ENCODE peak calls at places on chromosomes 12 and 14, in five cellular contexts. S is trophoblast cell, A is neuronal stem cell, F is mesenchymal stem cell, H is H1. C is an unnamed sample.

GRCh38 chr14:102822311-102822863 is 45.1 kb downstream of the TRAF3 start:
- DNase-seq in A (no peak), F (no peak), S (no peak), H (no peak), C (no peak)

GRCh38 chr12:118984206-118984943 is 3.0 kb downstream of the SRRM4 start:
- DNase-seq in F (no peak), S (no peak), H (no peak), A (no peak), C (peak)

GRCh38 chr12:89901319-89901718 is 192.7 kb upstream of the ATP2B1 start:
- DNase-seq in F (no peak), H (no peak), S (no peak), A (no peak), C (no peak)

GRCh38 chr12:11658796-11659195 is 9.3 kb downstream of the ETV6 start:
- DNase-seq in F (peak), S (no peak), A (no peak), H (no peak), C (no peak)

GRCh38 chr12:114678718-114679117 is 5.3 kb downstream of the TBX3 start:
- DNase-seq in S (no peak), H (no peak), A (no peak), F (no peak), C (no peak)

GRCh38 chr14:91413547-91414474 is 3.8 kb downstream of the CCDC88C start:
- DNase-seq in H (peak), F (no peak), S (peak), A (no peak), C (peak)

GRCh38 chr14:59529189-59529588 is 44.9 kb downstream of the JKAMP start:
- DNase-seq in S (no peak), A (no peak), F (no peak), H (no peak), C (no peak)

GRCh38 chr14:73526036-73526984 is 10.6 kb upstream of the ACOT1 start:
- DNase-seq in F (no peak), S (peak), H (no peak), A (no peak), C (no peak)

GRCh38 chr12:116320839-116321238 is 43.3 kb upstream of the MED13L start:
- DNase-seq in S (peak), H (no peak), F (no peak), A (no peak), C (no peak)

GRCh38 chr14:29896354-29896768 is 31.3 kb downstream of the PRKD1 start:
- DNase-seq in A (no peak), F (no peak), S (no peak), H (no peak), C (no peak)

GRCh38 chr12:123384318-123384993 is 524 bp downstream of the KMT5A start:
- DNase-seq in F (peak), S (peak), H (no peak), A (no peak), C (no peak)

GRCh38 chr14:97713023-97713422 is 915.8 kb downstream of the VRK1 start:
- DNase-seq in S (peak), H (no peak), A (no peak), F (no peak), C (no peak)

GRCh38 chr14:104599446-104599845 is 5.1 kb downstream of the TMEM179 start:
- DNase-seq in H (no peak), A (no peak), F (no peak), S (no peak), C (no peak)

GRCh38 chr12:78651755-78652154 is 212.8 kb upstream of the SYT1 start:
- DNase-seq in H (peak), A (no peak), S (no peak), F (no peak), C (peak)

GRCh38 chr12:52794479-52795331 is 1.2 kb downstream of the KRT3 start:
- DNase-seq in H (no peak), F (peak), A (no peak), S (peak), C (no peak)

GRCh38 chr14:65748796-65749195 is 336.3 kb downstream of the FUT8 start:
- DNase-seq in F (no peak), A (no peak), S (no peak), H (no peak), C (no peak)

GRCh38 chr14:105855893-105856675 is 329.7 kb downstream of the TMEM121 start:
- DNase-seq in H (no peak), S (no peak), F (no peak), A (no peak), C (peak)

GRCh38 chr12:23462546-23462945 is 486.9 kb downstream of the SOX5 start:
- DNase-seq in S (no peak), A (no peak), H (no peak), F (no peak), C (no peak)

DNA sequence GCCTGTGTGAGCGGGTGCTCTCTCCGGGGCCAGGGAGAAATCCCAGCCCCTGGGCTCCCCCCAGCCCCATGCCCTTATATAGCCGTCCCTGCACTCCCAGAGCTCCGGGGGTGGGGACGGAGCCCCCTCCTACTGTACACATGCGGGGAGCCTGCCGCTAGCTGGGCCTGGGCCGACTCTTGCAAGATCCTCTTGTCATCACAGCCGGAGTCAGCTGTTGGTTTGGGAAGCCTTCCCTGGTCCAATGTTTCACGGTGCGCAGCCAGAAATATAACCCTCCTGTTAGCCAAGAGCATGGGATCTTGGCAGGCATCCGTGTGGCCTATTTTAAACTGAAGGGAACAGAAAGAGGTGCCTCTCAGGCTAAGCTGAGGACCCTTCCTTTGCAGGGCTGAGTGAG is 175.2 kb downstream of the TSPAN9 start:
- DNase-seq in A (no peak), F (no peak), S (no peak), H (no peak), C (no peak)
- H2BK12ac ChIP-seq in A (no peak), F (no peak), S (no peak), H (no peak), C (no peak)

GRCh38 chr14:51395361-51395849 is 155.4 kb downstream of the TMX1 start:
- DNase-seq in F (peak), A (no peak), H (no peak), S (peak), C (peak)
- H3K4ac ChIP-seq in F (peak), A (no peak), H (no peak), S (peak), C (no peak)

GRCh38 chr12:105595440-105595839 is 264.9 kb downstream of the C12orf75 start:
- DNase-seq in S (no peak), F (no peak), H (no peak), A (no peak), C (no peak)

GRCh38 chr12:105596731-105597130 is 266.2 kb downstream of the C12orf75 start:
- DNase-seq in F (no peak), A (no peak), H (no peak), S (peak), C (no peak)

GRCh38 chr12:105601158-105601557 is 270.7 kb downstream of the C12orf75 start:
- DNase-seq in F (peak), S (peak), A (no peak), H (no peak), C (no peak)

DNA sequence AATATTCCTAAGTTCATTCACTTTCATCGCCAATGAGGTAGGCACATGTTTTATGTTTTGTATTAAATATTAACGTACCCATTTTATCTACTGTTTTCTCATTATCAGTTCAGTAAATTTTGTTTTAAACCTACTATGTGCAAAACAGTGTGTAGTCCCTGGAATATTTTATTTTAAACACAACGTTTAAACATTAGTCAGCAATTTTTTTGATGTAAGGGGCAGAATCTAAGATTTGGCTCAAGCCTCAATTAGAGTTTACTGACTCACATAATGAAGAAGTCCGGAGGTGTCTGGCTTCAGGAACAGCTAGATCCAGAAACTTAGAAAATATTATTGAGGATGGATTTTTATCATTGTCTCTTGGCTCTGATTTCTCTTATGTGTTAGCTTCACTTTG is 267.5 kb downstream of the C12orf75 start:
- DNase-seq in F (no peak), H (no peak), S (no peak), A (no peak), C (no peak)
- H2BK12ac ChIP-seq in F (no peak), H (no peak), S (no peak), A (no peak), C (no peak)

GRCh38 chr12:132384916-132385315 is 55.5 kb upstream of the GALNT9 start:
- DNase-seq in H (no peak), S (no peak), F (no peak), A (no peak), C (no peak)

GRCh38 chr12:132388379-132389015 is 59.1 kb upstream of the GALNT9 start:
- DNase-seq in F (no peak), A (no peak), S (no peak), H (no peak), C (no peak)

GRCh38 chr12:132386926-132387497 is 57.6 kb upstream of the GALNT9 start:
- DNase-seq in H (no peak), S (no peak), A (no peak), F (no peak), C (no peak)

GRCh38 chr12:132385923-132386751 is 56.7 kb upstream of the GALNT9 start:
- DNase-seq in S (no peak), F (no peak), H (no peak), A (no peak), C (no peak)

DNA sequence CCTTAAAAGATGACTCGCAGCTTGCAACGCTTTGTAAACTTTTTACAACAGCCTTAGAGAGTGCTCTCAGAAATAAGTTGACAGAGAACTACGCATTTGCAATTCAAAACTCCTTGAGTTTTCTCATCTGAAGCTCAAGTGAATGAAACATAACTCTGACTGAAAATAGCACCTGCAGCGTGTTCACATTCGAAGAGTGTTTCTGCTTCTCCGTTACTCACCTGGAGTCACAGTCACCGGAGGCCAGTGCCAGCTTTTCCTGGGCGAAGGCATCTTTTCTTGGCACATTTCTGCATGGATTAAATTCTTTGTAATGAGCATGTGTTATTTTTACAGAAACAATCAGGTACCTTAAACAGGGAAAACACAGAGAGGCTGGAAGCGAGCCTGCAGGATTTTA is 56.0 kb upstream of the GALNT9 start:
- DNase-seq in A (no peak), S (no peak), H (no peak), F (no peak), C (no peak)
- H3K4ac ChIP-seq in A (no peak), S (no peak), H (no peak), F (no peak), C (no peak)

GRCh38 chr14:71579331-71579730 is 352.9 kb upstream of the RGS6 start:
- DNase-seq in F (no peak), H (no peak), S (no peak), A (no peak), C (no peak)

GRCh38 chr14:71583705-71584104 is 348.5 kb upstream of the RGS6 start:
- DNase-seq in S (no peak), A (no peak), F (no peak), H (no peak), C (no peak)

GRCh38 chr14:71582705-71583104 is 349.5 kb upstream of the RGS6 start:
- DNase-seq in A (no peak), H (no peak), F (peak), S (no peak), C (no peak)

GRCh38 chr14:71586131-71586893 is 345.9 kb upstream of the RGS6 start:
- DNase-seq in A (peak), H (no peak), S (peak), F (peak), C (no peak)

DNA sequence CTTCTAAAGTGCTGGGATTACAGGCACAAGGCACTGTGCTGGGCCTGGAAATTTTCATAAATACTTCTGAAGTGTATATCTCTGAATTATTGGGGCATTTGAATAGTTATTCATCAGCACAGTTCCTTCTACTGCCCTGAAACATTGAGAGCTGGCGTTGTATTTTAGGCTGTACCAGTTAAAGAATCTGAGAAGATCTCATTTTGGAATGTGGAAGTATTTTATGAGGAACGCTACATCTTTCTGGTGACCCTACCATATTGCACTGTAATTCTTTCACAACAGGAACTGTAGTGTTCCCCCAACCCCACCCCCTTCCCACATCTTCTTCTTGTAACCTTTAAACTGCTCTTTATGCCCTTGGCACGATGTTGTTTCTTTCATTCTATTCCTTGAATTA is 349.0 kb upstream of the RGS6 start:
- DNase-seq in S (no peak), F (no peak), A (no peak), H (no peak), C (no peak)
- H2BK12ac ChIP-seq in S (no peak), F (no peak), A (no peak), H (no peak), C (no peak)

GRCh38 chr12:26648999-26649398 is 184.0 kb downstream of the ITPR2 start:
- DNase-seq in A (no peak), F (no peak), H (no peak), S (no peak), C (no peak)

GRCh38 chr12:26647091-26647490 is 185.9 kb downstream of the ITPR2 start:
- DNase-seq in A (no peak), S (no peak), F (no peak), H (no peak), C (no peak)

GRCh38 chr12:26648584-26648983 is 184.4 kb downstream of the ITPR2 start:
- DNase-seq in A (no peak), H (no peak), S (peak), F (peak), C (no peak)

GRCh38 chr12:26648066-26648465 is 184.9 kb downstream of the ITPR2 start:
- DNase-seq in A (no peak), F (no peak), S (no peak), H (no peak), C (no peak)

DNA sequence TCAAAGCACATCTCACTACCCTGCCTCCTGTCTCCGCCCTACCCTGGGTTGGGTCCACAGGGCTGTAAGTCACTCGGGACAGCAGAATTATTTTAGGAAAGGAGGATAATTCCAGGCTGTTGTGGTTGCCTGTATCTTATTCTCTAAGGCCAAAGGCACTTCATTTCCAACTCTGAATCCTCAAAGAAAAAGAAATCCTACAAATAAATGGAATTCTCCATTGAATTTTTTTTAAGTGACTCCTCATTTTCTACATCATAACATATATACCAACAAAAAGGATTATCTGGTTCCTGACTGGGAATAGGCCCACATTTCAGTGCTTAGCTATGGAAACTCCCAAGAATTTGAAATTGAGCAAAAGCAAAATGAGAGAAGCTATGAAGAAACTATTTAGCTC is 186.4 kb downstream of the ITPR2 start:
- DNase-seq in S (peak), A (no peak), H (no peak), F (no peak), C (no peak)
- H3K4ac ChIP-seq in S (no peak), A (no peak), H (no peak), F (no peak), C (no peak)

GRCh38 chr12:99523853-99524252 is 123.7 kb upstream of the GARIN6 start:
- DNase-seq in F (no peak), S (no peak), A (no peak), H (no peak), C (no peak)

GRCh38 chr12:99521664-99522063 is 125.9 kb upstream of the GARIN6 start:
- DNase-seq in S (no peak), H (no peak), F (no peak), A (no peak), C (no peak)

DNA sequence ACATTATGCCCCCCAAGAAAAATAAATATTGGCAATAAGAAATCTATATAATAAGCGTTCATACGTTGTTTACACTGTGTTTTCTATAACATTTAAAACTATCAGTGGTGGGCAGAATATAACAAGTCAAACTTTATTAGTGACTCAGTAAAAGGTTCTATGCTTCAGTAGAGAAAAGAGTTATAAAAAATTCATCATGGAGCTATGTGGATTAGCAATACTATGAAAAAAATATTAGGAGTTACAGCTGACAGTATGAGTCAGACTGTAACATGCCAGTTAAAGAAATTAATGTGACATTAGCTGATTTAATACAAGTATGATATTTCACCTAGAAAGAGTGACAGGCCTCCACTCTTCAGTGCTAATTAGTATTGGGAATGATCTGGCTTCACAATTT is 125.1 kb upstream of the GARIN6 start:
- DNase-seq in H (no peak), A (no peak), F (no peak), S (no peak), C (no peak)
- H2BK12ac ChIP-seq in H (no peak), A (no peak), F (no peak), S (no peak), C (no peak)

GRCh38 chr12:54444202-54444601 is 25.1 kb upstream of the ITGA5 start:
- DNase-seq in H (no peak), F (no peak), S (no peak), A (no peak), C (no peak)

GRCh38 chr12:54439096-54439495 is 20.0 kb upstream of the ITGA5 start:
- DNase-seq in H (no peak), F (no peak), A (no peak), S (no peak), C (no peak)

GRCh38 chr12:54439521-54440255 is 20.6 kb upstream of the ITGA5 start:
- DNase-seq in S (peak), F (peak), H (no peak), A (no peak), C (no peak)

GRCh38 chr12:54442071-54442470 is 23.0 kb upstream of the ITGA5 start:
- DNase-seq in S (no peak), A (no peak), F (no peak), H (no peak), C (no peak)

GRCh38 chr12:54443446-54443845 is 24.4 kb upstream of the ITGA5 start:
- DNase-seq in F (no peak), S (no peak), A (no peak), H (no peak), C (no peak)
- H3K4ac ChIP-seq in F (no peak), S (no peak), A (no peak), H (no peak), C (no peak)